ENCODE peak calls at places on chromosomes 7 and 10, in seven cellular contexts. I is T1000; F is activated CD8-positive, alpha-beta memory T cell treated with anti-CD3 and anti-CD28 coated beads for 24 hours; T is WERI-Rb-1; M is EH; C is activated T-helper 1 cell treated with anti-CD3 and anti-CD28 coated beads, Interleukin-2, amount 50 U/mL, for 16 hours; Z is hepatocyte. L is an unnamed sample.

GRCh38 chr7:953547-954327 is 743 bp downstream of the ADAP1 start:
- DNase-seq in Z (peak; percentile 78), T (peak; percentile 54), C (no peak), I (no peak), F (peak; percentile 83), M (peak; percentile 59), L (no peak)

GRCh38 chr10:110081914-110082313 is 74.1 kb downstream of the ADD3 start:
- DNase-seq in Z (no peak), F (no peak), T (no peak), M (peak; percentile 46), I (no peak), C (no peak), L (no peak)

GRCh38 chr7:1844336-1844955 is 174.4 kb downstream of the ELFN1 start:
- DNase-seq in T (peak; percentile 18), I (no peak), F (no peak), C (no peak), M (no peak), Z (no peak), L (no peak)

GRCh38 chr7:2941201-2941859 is 97.2 kb upstream of the GNA12 start:
- DNase-seq in T (no peak), I (no peak), C (no peak), M (no peak), Z (no peak), F (peak; percentile 35), L (no peak)

GRCh38 chr7:38374507-38374906 is 101.1 kb upstream of the TARP start:
- DNase-seq in Z (peak; percentile 64), M (peak; percentile 28), T (peak; percentile 44), I (peak; percentile 11), C (no peak), F (peak; percentile 81), L (no peak)

GRCh38 chr7:45718464-45719330 is 144.5 kb downstream of the ADCY1 start:
- DNase-seq in I (no peak), M (peak; percentile 71), C (no peak), T (no peak), F (no peak), Z (no peak), L (no peak)

GRCh38 chr7:74542558-74543117 is 88.9 kb downstream of the GTF2IRD1 start:
- DNase-seq in Z (no peak), M (no peak), I (no peak), C (no peak), T (no peak), F (no peak), L (peak; percentile 53)

GRCh38 chr10:11763501-11763861 is 21.3 kb downstream of the ECHDC3 start:
- DNase-seq in C (no peak), M (no peak), T (no peak), F (no peak), I (no peak), Z (no peak), L (no peak)

GRCh38 chr7:100681491-100682227 is 8.1 kb downstream of the GNB2 start:
- DNase-seq in T (no peak), Z (no peak), I (no peak), F (no peak), C (no peak), M (no peak), L (no peak)

GRCh38 chr10:3451516-3452185 is 279.1 kb upstream of the PITRM1 start:
- DNase-seq in M (no peak), Z (no peak), C (no peak), T (no peak), F (peak; percentile 3), I (no peak), L (no peak)

GRCh38 chr7:159084069-159084801 is 60.4 kb downstream of the VIPR2 start:
- DNase-seq in Z (no peak), F (no peak), M (no peak), I (no peak), T (no peak), C (no peak), L (no peak)

GRCh38 chr7:30465342-30466170 is 13.0 kb downstream of the NOD1 start:
- DNase-seq in T (no peak), Z (no peak), C (no peak), F (peak; percentile 11), M (peak; percentile 61), I (no peak), L (no peak)

GRCh38 chr10:3036605-3037004 is 30.7 kb upstream of the PFKP start:
- DNase-seq in C (no peak), Z (no peak), M (no peak), F (no peak), I (no peak), T (no peak), L (no peak)

GRCh38 chr10:92690211-92691041 is 671 bp downstream of the HHEX start:
- DNase-seq in F (peak; percentile 84), T (no peak), Z (peak; percentile 60), M (peak; percentile 69), I (peak; percentile 45), C (peak; percentile 31), L (no peak)

GRCh38 chr10:75233444-75234016 is 2.2 kb downstream of the COMTD1 start:
- DNase-seq in T (no peak), C (no peak), I (no peak), M (no peak), Z (no peak), F (no peak), L (no peak)

GRCh38 chr7:5523052-5523711 is 99.5 kb upstream of the TNRC18 start:
- DNase-seq in M (peak; percentile 79), I (peak; percentile 27), C (no peak), F (no peak), T (no peak), Z (peak; percentile 53), L (no peak)

GRCh38 chr7:149598721-149599308 is 101.2 kb upstream of the ZNF746 start:
- DNase-seq in F (no peak), M (peak; percentile 41), T (peak; percentile 38), Z (peak; percentile 38), I (no peak), C (no peak), L (no peak)

GRCh38 chr7:107597582-107597916 is 17.5 kb downstream of the BCAP29 start:
- DNase-seq in M (no peak), T (no peak), F (no peak), Z (no peak), C (no peak), I (no peak), L (no peak)

GRCh38 chr10:88804083-88804812 is 1.7 kb downstream of the LIPM start:
- DNase-seq in T (no peak), I (no peak), Z (no peak), M (no peak), C (no peak), F (no peak), L (no peak)

GRCh38 chr7:35657125-35657524 is 37.8 kb downstream of the HERPUD2 start:
- DNase-seq in I (no peak), Z (no peak), M (no peak), F (no peak), T (no peak), C (no peak), L (no peak)

GRCh38 chr10:69317175-69318086 is 39.1 kb downstream of the HK1 start:
- DNase-seq in F (peak; percentile 62), M (no peak), Z (no peak), C (no peak), I (no peak), T (peak; percentile 57), L (no peak)

GRCh38 chr10:78995977-78996355 is 72.8 kb upstream of the ZMIZ1 start:
- DNase-seq in M (no peak), I (no peak), T (peak; percentile 68), C (no peak), F (no peak), Z (no peak), L (no peak)

GRCh38 chr7:7971308-7972040 is 2.9 kb downstream of the GLCCI1 start:
- DNase-seq in F (no peak), T (no peak), I (no peak), C (no peak), M (no peak), Z (no peak), L (no peak)

GRCh38 chr7:7761340-7761973 is 43.0 kb upstream of the RPA3 start:
- DNase-seq in M (peak; percentile 64), C (no peak), I (no peak), Z (peak; percentile 49), F (no peak), T (no peak), L (no peak)

GRCh38 chr7:37065779-37066271 is 341.5 kb upstream of the AOAH start:
- DNase-seq in T (no peak), C (no peak), I (no peak), F (no peak), Z (peak; percentile 50), M (peak; percentile 11), L (no peak)

GRCh38 chr7:135678612-135679575 is 16.6 kb downstream of the STMP1 start:
- DNase-seq in T (no peak), Z (no peak), M (peak; percentile 52), C (no peak), F (no peak), I (no peak), L (no peak)

GRCh38 chr7:24831240-24831639 is 74.0 kb upstream of the GSDME start:
- DNase-seq in Z (no peak), T (no peak), F (no peak), M (peak; percentile 88), I (no peak), C (no peak), L (no peak)

GRCh38 chr10:119443441-119443840 is 99.1 kb downstream of the RGS10 start:
- DNase-seq in M (no peak), I (no peak), T (no peak), F (no peak), Z (no peak), C (no peak), L (no peak)